ENCODE peak calls at places on chromosomes 16 and 17, in seven cellular contexts. L is ascending aorta, S is AG04449, J is tibial artery, R is cardiac fibroblast, K is hepatocyte, A is GM06990. H is an unnamed sample.

GRCh38 chr17:34569591-34569990 is 9.8 kb upstream of the TMEM132E start:
- DNase-seq in R (no peak), S (no peak), A (no peak), J (no peak), K (no peak), L (no peak), H (no peak)

GRCh38 chr17:18226284-18226945 is 980 bp downstream of the LLGL1 start:
- DNase-seq in A (no peak), J (no peak), S (no peak), R (peak), K (peak), L (no peak), H (no peak)

GRCh38 chr17:54744750-54745149 is 155.9 kb upstream of the TOM1L1 start:
- DNase-seq in J (no peak), A (no peak), R (no peak), K (no peak), S (no peak), L (no peak), H (no peak)

GRCh38 chr17:39920218-39921210 is 2.1 kb upstream of the GSDMB start:
- DNase-seq in S (no peak), K (peak), A (peak), L (peak), R (no peak), J (no peak), H (no peak)

GRCh38 chr16:64390102-64390501 is 731.8 kb downstream of the CDH11 start:
- DNase-seq in J (no peak), S (no peak), L (no peak), K (no peak), A (no peak), R (no peak), H (no peak)

GRCh38 chr16:8254425-8254824 is 335.9 kb downstream of the TMEM114 start:
- DNase-seq in A (no peak), R (no peak), K (peak), S (no peak), L (no peak), J (no peak), H (no peak)

GRCh38 chr17:72560303-72561247 is 439.8 kb downstream of the SOX9 start:
- DNase-seq in R (peak), A (peak), L (no peak), S (no peak), K (peak), J (no peak), H (peak)

GRCh38 chr16:10740845-10741208 is 2.8 kb upstream of the NUBP1 start:
- DNase-seq in R (no peak), L (no peak), A (no peak), J (no peak), S (no peak), K (no peak), H (no peak)

GRCh38 chr17:81170727-81171494 is 4.9 kb upstream of the AATK start:
- DNase-seq in L (no peak), S (no peak), J (no peak), R (no peak), A (no peak), K (no peak), H (no peak)

GRCh38 chr16:57383276-57384247 is 11.3 kb downstream of the CX3CL1 start:
- DNase-seq in A (no peak), K (peak), R (peak), J (peak), L (peak), S (no peak), H (no peak)

GRCh38 chr17:40447148-40447644 is 3.9 kb downstream of the IGFBP4 start:
- DNase-seq in A (no peak), J (no peak), K (no peak), S (no peak), L (peak), R (peak), H (no peak)

GRCh38 chr17:75404223-75404738 is 1.2 kb downstream of the GRB2 start:
- DNase-seq in R (peak), L (peak), J (peak), A (peak), K (peak), S (no peak), H (peak)

GRCh38 chr17:10337136-10337535 is 35.7 kb downstream of the MYH13 start:
- DNase-seq in J (no peak), S (no peak), R (no peak), K (no peak), A (no peak), L (no peak), H (no peak)

GRCh38 chr16:67806428-67807147 is at the start of the genes RANBP10 and TSNAXIP1:
- DNase-seq in J (peak), K (peak), S (peak), L (peak), A (peak), R (peak), H (peak)

GRCh38 chr16:67804853-67805542 is 1.4 kb downstream of the RANBP10 start:
- DNase-seq in J (no peak), L (no peak), K (peak), R (no peak), S (no peak), A (no peak), H (no peak)

GRCh38 chr16:67805718-67806427 is 487 bp downstream of the RANBP10 start:
- DNase-seq in R (no peak), S (no peak), K (no peak), J (no peak), L (no peak), A (no peak), H (no peak)

GRCh38 chr16:67803894-67804293 is 2.5 kb downstream of the RANBP10 start:
- DNase-seq in L (no peak), R (no peak), K (no peak), S (no peak), A (no peak), J (no peak), H (no peak)

GRCh38 chr16:67807148-67807682 is 526 bp downstream of the TSNAXIP1 start:
- DNase-seq in S (no peak), K (no peak), L (no peak), J (no peak), A (no peak), R (no peak), H (no peak)
- TF ChIP-seq CTCF in S (no peak), K (peak), L (no peak), J (no peak), A (peak), R (peak), H (peak)

DNA sequence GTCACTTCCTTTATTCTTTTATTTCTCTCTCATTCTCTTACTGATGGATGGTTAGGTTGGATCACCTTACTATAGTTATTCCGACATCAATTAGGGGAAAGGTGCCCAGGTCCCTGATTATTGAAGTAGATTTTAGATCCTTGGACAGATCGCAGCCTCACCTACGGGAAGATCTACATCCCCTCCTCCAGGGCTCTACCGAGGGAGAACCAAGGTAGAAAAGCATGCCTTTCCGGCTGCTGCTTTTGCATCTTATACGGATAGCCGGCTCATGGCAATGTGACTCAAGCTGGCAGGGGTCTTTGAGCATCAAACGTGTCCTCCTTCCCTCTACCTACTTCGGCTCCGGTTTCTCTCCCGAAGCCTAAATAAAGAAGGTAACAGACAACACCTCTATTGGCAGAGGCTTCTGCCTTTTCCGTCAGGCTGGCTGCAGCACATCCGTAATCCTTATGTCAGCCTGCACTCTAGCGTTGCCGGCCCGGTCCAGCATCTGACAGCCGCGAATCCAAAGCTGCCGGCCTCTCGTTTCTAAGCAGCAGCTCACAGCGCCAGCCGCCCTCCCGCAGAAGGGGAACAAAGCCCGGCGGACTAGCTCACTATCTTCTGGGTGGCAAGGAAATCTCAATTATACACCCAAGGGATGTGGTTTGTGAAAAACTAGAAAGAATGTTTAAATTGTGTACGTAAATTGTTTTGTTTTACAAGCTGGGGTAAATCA is 46.9 kb downstream of the IRX6 start:
- DNase-seq in L (peak), J (peak), S (no peak), A (peak), R (peak), K (peak), H (no peak)
- TF ChIP-seq CTCF in L (no peak), J (peak), S (peak), A (no peak), R (peak), K (peak), H (peak)

GRCh38 chr17:66920965-66921364 is 43.5 kb upstream of the CACNG4 start:
- DNase-seq in R (peak), J (no peak), S (no peak), K (no peak), A (no peak), L (no peak), H (no peak)
- TF ChIP-seq CTCF in R (no peak), J (no peak), S (no peak), K (no peak), A (no peak), L (no peak), H (no peak)

GRCh38 chr16:89132194-89133005 is 38.7 kb downstream of the ACSF3 start:
- DNase-seq in J (no peak), K (no peak), S (no peak), A (no peak), L (no peak), R (no peak), H (no peak)
- TF ChIP-seq CTCF in J (no peak), K (no peak), S (no peak), A (no peak), L (no peak), R (no peak), H (no peak)

GRCh38 chr17:42878123-42878880 is 22.3 kb upstream of the G6PC1 start:
- DNase-seq in R (no peak), S (no peak), J (no peak), K (peak), A (no peak), L (no peak), H (no peak)
- TF ChIP-seq CTCF in R (no peak), S (no peak), J (no peak), K (no peak), A (no peak), L (no peak), H (no peak)

GRCh38 chr17:19805006-19805405 is 56.9 kb upstream of the ALDH3A1 start:
- DNase-seq in R (peak), K (peak), S (peak), L (no peak), A (no peak), J (no peak), H (no peak)

GRCh38 chr17:19800571-19800970 is 52.5 kb upstream of the ALDH3A1 start:
- DNase-seq in K (no peak), S (no peak), A (no peak), L (no peak), R (no peak), J (no peak), H (no peak)

GRCh38 chr17:19796457-19796856 is 48.4 kb upstream of the ALDH3A1 start:
- DNase-seq in K (no peak), S (no peak), A (no peak), J (no peak), L (no peak), R (no peak), H (no peak)

DNA sequence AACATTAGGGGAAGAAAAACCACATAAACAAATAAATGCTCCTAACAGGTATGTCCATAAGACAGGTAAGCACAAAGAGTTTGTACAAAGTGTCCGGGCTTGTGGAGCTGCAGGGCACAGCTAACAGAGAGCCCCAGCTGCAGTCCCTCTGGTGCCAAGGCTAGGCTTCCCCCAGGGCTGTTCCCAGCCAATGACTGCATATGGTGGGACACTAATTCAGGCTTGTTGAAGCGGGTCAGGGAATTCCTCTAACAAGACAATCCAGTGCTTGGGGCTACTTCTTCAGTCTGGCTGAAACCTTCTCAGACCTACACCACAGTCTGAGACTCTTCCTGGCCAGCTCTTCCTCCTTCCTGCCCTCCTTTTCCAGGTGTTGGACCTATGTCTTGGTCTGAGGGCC is 51.7 kb upstream of the ALDH3A1 start:
- DNase-seq in K (no peak), S (no peak), A (no peak), L (no peak), J (no peak), R (no peak), H (no peak)
- TF ChIP-seq CTCF in K (no peak), S (no peak), A (no peak), L (no peak), J (no peak), R (no peak), H (no peak)

GRCh38 chr17:43315369-43315768 is 81.6 kb upstream of the RNU2-1 start:
- DNase-seq in R (no peak), J (no peak), L (no peak), K (no peak), A (no peak), S (no peak), H (no peak)

GRCh38 chr17:43319293-43320124 is 79.3 kb upstream of the ARL4D start:
- DNase-seq in J (no peak), S (no peak), R (no peak), A (no peak), K (no peak), L (peak), H (no peak)

GRCh38 chr17:43315858-43316521 is 82.2 kb upstream of the RNU2-1 start:
- DNase-seq in S (no peak), L (no peak), R (no peak), J (no peak), A (no peak), K (no peak), H (no peak)

GRCh38 chr17:43314582-43314981 is 80.8 kb upstream of the RNU2-1 start:
- DNase-seq in L (peak), S (no peak), K (no peak), A (no peak), R (peak), J (no peak), H (no peak)

GRCh38 chr17:43316522-43317142 is 82.2 kb upstream of the ARL4D start:
- DNase-seq in J (no peak), A (no peak), S (no peak), K (no peak), R (no peak), L (peak), H (no peak)
- TF ChIP-seq CTCF in J (no peak), A (no peak), S (no peak), K (no peak), R (no peak), L (no peak), H (no peak)

GRCh38 chr17:59858167-59858790 is 34.5 kb downstream of the TUBD1 start:
- DNase-seq in S (no peak), K (no peak), J (no peak), L (peak), A (no peak), R (peak), H (peak)

GRCh38 chr17:59851431-59852375 is 41.0 kb downstream of the TUBD1 start:
- DNase-seq in S (no peak), A (no peak), R (peak), K (peak), L (peak), J (peak), H (peak)

GRCh38 chr17:59848778-59849177 is 44.0 kb downstream of the TUBD1 start:
- DNase-seq in K (peak), L (no peak), S (no peak), J (peak), R (peak), A (peak), H (peak)

GRCh38 chr17:59856859-59857794 is 35.6 kb downstream of the TUBD1 start:
- DNase-seq in J (no peak), L (peak), K (no peak), A (no peak), R (peak), S (no peak), H (no peak)

GRCh38 chr17:59853168-59853918 is 39.4 kb downstream of the TUBD1 start:
- DNase-seq in R (peak), S (peak), K (peak), L (peak), A (no peak), J (no peak), H (peak)
- TF ChIP-seq CTCF in R (peak), S (peak), K (peak), L (peak), A (peak), J (no peak), H (peak)